ENCODE peak calls at places on chromosomes 2 and 18, in four cellular contexts. L, M, X and S are unnamed samples.
A peak's percentile ranks its signal among the peaks of the same experiment; 100 is the strongest.

GRCh38 chr2:122706757-122707223 is 951.3 kb downstream of the TSN start:
- DNase-seq in L (no peak), M (no peak), X (no peak), S (no peak)

GRCh38 chr2:27078267-27079194 is at the start of gene EMILIN1:
- DNase-seq in L (peak; percentile 92), M (peak; percentile 97), X (peak; percentile 86), S (peak; percentile 69)

GRCh38 chr18:4233468-4233867 is 221.6 kb downstream of the DLGAP1 start:
- DNase-seq in L (no peak), M (no peak), X (no peak), S (no peak)

GRCh38 chr2:98269274-98269673 is 77.0 kb upstream of the CNGA3 start:
- DNase-seq in L (no peak), M (peak; percentile 70), X (no peak), S (peak; percentile 61)

GRCh38 chr2:233764264-233764663 is 4.2 kb downstream of the UGT1A1 start:
- DNase-seq in L (no peak), M (peak; percentile 66), X (no peak), S (peak; percentile 61)

GRCh38 chr2:239245872-239246701 is 154.7 kb downstream of the HDAC4 start:
- DNase-seq in L (no peak), M (no peak), X (no peak), S (no peak)

GRCh38 chr18:61892683-61893303 is at the start of gene RNF152:
- DNase-seq in L (peak; percentile 30), M (peak; percentile 15), X (peak; percentile 33), S (no peak)

GRCh38 chr18:59005266-59005665 is 134.4 kb upstream of the SEC11C start:
- DNase-seq in L (peak; percentile 79), M (peak; percentile 91), X (peak; percentile 48), S (peak; percentile 81)

GRCh38 chr18:48739266-48740067 is 200.6 kb downstream of the CTIF start:
- DNase-seq in L (no peak), M (no peak), X (no peak), S (no peak)

GRCh38 chr2:216012133-216012829 is 1.1 kb downstream of the MREG start:
- DNase-seq in L (no peak), M (no peak), X (no peak), S (no peak)

GRCh38 chr2:201890447-201890846 is 84.1 kb downstream of the CDK15 start:
- DNase-seq in L (no peak), M (no peak), X (no peak), S (no peak)

GRCh38 chr2:171289938-171290480 is 129.3 kb upstream of the TLK1 start:
- DNase-seq in L (no peak), M (no peak), X (no peak), S (no peak)

GRCh38 chr2:9318461-9319337 is 104.6 kb downstream of the ITGB1BP1 start:
- DNase-seq in L (peak; percentile 54), M (peak; percentile 69), X (peak; percentile 72), S (no peak)

GRCh38 chr2:53969285-53970094 is 1.3 kb downstream of the PSME4 start:
- DNase-seq in L (no peak), M (peak; percentile 69), X (no peak), S (peak; percentile 68)

GRCh38 chr2:112481528-112482228 is at the start of gene TTL:
- DNase-seq in L (peak; percentile 62), M (peak; percentile 58), X (peak; percentile 84), S (peak; percentile 34)

GRCh38 chr2:201532686-201533304 is 81.3 kb downstream of the STRADB start:
- DNase-seq in L (no peak), M (peak; percentile 61), X (no peak), S (peak; percentile 89)

GRCh38 chr2:47719099-47719498 is 63.8 kb upstream of the MSH6 start:
- DNase-seq in L (no peak), M (no peak), X (no peak), S (no peak)

GRCh38 chr2:122395687-122396086 is 640.2 kb downstream of the TSN start:
- DNase-seq in L (no peak), M (no peak), X (no peak), S (no peak)

GRCh38 chr2:213627054-213627710 is 342.9 kb downstream of the SPAG16 start:
- DNase-seq in L (no peak), M (no peak), X (no peak), S (no peak)

GRCh38 chr2:160415991-160416390 is 77.6 kb downstream of the RBMS1 start:
- DNase-seq in L (no peak), M (no peak), X (no peak), S (peak; percentile 72)

GRCh38 chr2:69253893-69254292 is 133.1 kb downstream of the GFPT1 start:
- DNase-seq in L (peak; percentile 80), M (peak; percentile 100), X (no peak), S (peak; percentile 100)

GRCh38 chr2:18187214-18187613 is 308.7 kb downstream of the KCNS3 start:
- DNase-seq in L (no peak), M (peak; percentile 13), X (no peak), S (no peak)

GRCh38 chr2:234544659-234545611 is 48.1 kb upstream of the ARL4C start:
- DNase-seq in L (peak; percentile 36), M (peak; percentile 60), X (peak; percentile 53), S (peak; percentile 43)

GRCh38 chr2:234488913-234489451 is 7.9 kb downstream of the ARL4C start:
- DNase-seq in L (no peak), M (no peak), X (no peak), S (no peak)

GRCh38 chr18:13390196-13390595 is 171.6 kb downstream of the LDLRAD4 start:
- DNase-seq in L (no peak), M (no peak), X (no peak), S (no peak)

GRCh38 chr2:226583715-226584114 is 215.9 kb downstream of the IRS1 start:
- DNase-seq in L (no peak), M (peak; percentile 89), X (no peak), S (peak; percentile 48)

GRCh38 chr18:12651651-12652050 is 6.3 kb downstream of the SPIRE1 start:
- DNase-seq in L (no peak), M (no peak), X (no peak), S (no peak)

GRCh38 chr2:55144922-55145820 is 86.9 kb downstream of the CLHC1 start:
- DNase-seq in L (no peak), M (no peak), X (no peak), S (no peak)

GRCh38 chr18:68699043-68699442 is 15.9 kb downstream of the TMX3 start:
- DNase-seq in L (no peak), M (peak; percentile 64), X (no peak), S (no peak)

GRCh38 chr2:169362346-169363026 is at the start of gene LRP2:
- DNase-seq in L (no peak), M (no peak), X (no peak), S (no peak)

GRCh38 chr2:143466391-143466790 is 337.2 kb downstream of the ARHGAP15 start:
- DNase-seq in L (no peak), M (no peak), X (no peak), S (no peak)

GRCh38 chr18:46485675-46486200 is 171.3 kb downstream of the LOXHD1 start:
- DNase-seq in L (no peak), M (no peak), X (no peak), S (no peak)

GRCh38 chr2:118823666-118824065 is 23.8 kb downstream of the EN1 start:
- DNase-seq in L (no peak), M (no peak), X (no peak), S (no peak)

GRCh38 chr2:163667064-163667887 is 68.5 kb downstream of the FIGN start:
- DNase-seq in L (no peak), M (peak; percentile 98), X (no peak), S (peak; percentile 86)

GRCh38 chr2:157758586-157758985 is 117.5 kb downstream of the ACVR1 start:
- DNase-seq in L (no peak), M (no peak), X (no peak), S (no peak)

GRCh38 chr2:133418021-133418420 is 150.2 kb downstream of the NCKAP5 start:
- DNase-seq in L (no peak), M (no peak), X (no peak), S (no peak)

GRCh38 chr2:70190413-70191243 is at the start of gene C2orf42:
- DNase-seq in L (peak; percentile 96), M (peak; percentile 98), X (peak; percentile 93), S (peak; percentile 98)

DNA sequence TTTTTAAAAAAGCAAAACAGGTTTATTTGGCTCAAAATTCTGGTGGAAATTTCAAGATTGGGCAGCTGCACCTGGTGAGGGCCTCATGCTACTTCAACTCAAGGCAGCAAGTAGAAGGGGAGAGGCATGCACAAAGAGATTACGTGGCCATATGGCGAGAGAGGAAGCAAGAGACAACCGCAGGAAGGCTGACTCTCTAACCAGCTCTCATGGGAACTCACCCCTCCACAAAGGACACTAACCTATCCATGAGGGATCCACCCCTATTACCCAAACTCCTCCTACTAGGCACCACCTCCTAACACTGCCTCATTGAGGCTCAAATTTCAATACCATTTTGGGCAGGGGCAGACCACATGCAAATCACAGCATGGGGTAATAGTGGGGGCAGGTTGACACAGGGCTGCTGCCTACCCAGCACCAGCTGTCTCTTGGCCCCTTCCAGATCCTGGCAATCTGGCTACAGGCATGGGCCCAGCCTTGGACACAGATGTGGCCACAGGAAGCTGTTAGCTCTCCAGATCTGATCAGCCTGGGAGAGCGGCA is 2.0 kb upstream of the CAPN10 start:
- DNase-seq in L (no peak), M (peak; percentile 47), X (peak; percentile 11), S (peak; percentile 82)
- H3K4me3 ChIP-seq in L (no peak overlapping the region), M (no peak overlapping the region), X (no peak overlapping the region), S (no peak overlapping the region)

DNA sequence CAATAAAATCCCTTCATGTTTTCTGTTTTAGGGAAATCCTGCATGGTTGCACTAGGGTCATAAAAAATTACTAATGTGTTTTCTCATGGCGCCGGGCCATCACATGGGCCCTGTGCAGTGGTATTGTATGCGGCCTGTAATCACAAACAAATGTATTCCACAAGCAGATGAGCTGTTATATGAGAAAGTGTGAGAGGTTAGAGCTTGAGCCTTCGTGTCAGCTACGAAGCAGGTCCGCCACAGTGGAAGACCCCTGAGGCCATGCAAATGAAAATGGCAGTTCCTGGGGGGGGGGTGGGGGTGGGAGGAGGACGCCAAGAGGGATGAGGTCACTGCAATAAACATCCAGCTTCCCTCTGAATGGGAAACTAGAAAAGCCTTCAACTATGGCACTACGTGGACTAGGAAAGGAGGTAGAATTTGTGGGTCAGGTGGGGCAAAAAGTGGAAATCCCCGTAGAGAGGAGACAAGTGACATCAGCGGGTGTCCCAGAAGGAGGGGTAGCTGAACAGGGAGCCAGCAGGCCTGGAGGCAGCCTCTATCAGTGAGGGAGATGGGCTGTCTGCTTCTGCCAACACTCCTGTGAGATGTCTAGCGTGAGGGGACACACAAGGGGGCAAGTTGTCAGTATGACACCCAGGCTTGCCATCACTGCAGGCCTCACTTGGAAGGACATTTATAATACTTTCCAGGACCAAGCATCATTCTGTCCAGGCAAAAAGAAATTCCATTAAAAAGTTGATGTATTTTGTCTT is 130.3 kb upstream of the CTAGE1 start:
- DNase-seq in L (no peak), M (no peak), X (no peak), S (no peak)
- H3K4me3 ChIP-seq in L (no peak overlapping the region), M (no peak overlapping the region), X (no peak overlapping the region), S (no peak overlapping the region)

GRCh38 chr2:231123362-231123898 is 1.4 kb downstream of the HTR2B start:
- DNase-seq in L (no peak), M (peak; percentile 37), X (no peak), S (peak; percentile 39)
- H3K4me3 ChIP-seq in L (no peak overlapping the region), M (peak overlapping the region; percentile 33), X (peak overlapping the region; percentile 39), S (no peak overlapping the region)

GRCh38 chr2:232028071-232028470 is 66.6 kb downstream of the DIS3L2 start:
- DNase-seq in L (no peak), M (no peak), X (no peak), S (no peak)
- H3K4me3 ChIP-seq in L (no peak overlapping the region), M (no peak overlapping the region), X (no peak overlapping the region), S (no peak overlapping the region)

GRCh38 chr18:28816155-28816554 is 639.2 kb upstream of the CDH2 start:
- DNase-seq in L (no peak), M (no peak), X (no peak), S (no peak)
- H3K4me3 ChIP-seq in L (no peak overlapping the region), M (no peak overlapping the region), X (no peak overlapping the region), S (no peak overlapping the region)